ENCODE peak calls at places on chromosomes 11 and 22, in five cellular contexts. O is activated naive CD4-positive, alpha-beta T cell treated with anti-CD3 and anti-CD28 coated beads, Interleukin-2, amount 50 U/mL, for 72 hours; I is caudate nucleus; L is activated CD4-positive, alpha-beta T cell treated with anti-CD3 and anti-CD28 coated beads, Interleukin-2, amount 50 U/mL, for 1 hour; G is RWPE2. W is an unnamed sample.

GRCh38 chr11:116990061-116990473 is 108.2 kb downstream of the SIK3 start:
- DNase-seq in O (no peak), G (no peak), L (no peak), I (no peak), W (no peak)

GRCh38 chr11:110526323-110526722 is 96.6 kb downstream of the FDX1 start:
- DNase-seq in I (no peak), G (no peak), O (no peak), L (no peak), W (no peak)

GRCh38 chr22:34055525-34056200 is 135.4 kb upstream of the LARGE1 start:
- DNase-seq in I (no peak), L (no peak), G (no peak), O (no peak), W (no peak)

GRCh38 chr11:130631119-130631518 is 182.7 kb downstream of the ADAMTS15 start:
- DNase-seq in I (no peak), L (no peak), G (no peak), O (peak), W (no peak)

GRCh38 chr11:71467164-71467563 is 14.2 kb downstream of the NADSYN1 start:
- DNase-seq in G (no peak), O (no peak), L (no peak), I (no peak), W (no peak)

GRCh38 chr22:29733362-29734322 is 13.8 kb downstream of the CABP7 start:
- DNase-seq in G (no peak), L (no peak), O (no peak), I (no peak), W (no peak)

GRCh38 chr11:35334385-35335090 is 84.8 kb downstream of the SLC1A2 start:
- DNase-seq in G (no peak), O (no peak), I (no peak), L (no peak), W (no peak)

GRCh38 chr11:1953489-1954284 is 6.6 kb downstream of the MRPL23 start:
- DNase-seq in O (no peak), G (no peak), L (no peak), I (no peak), W (no peak)

GRCh38 chr11:119518746-119519382 is 95.9 kb upstream of the THY1 start:
- DNase-seq in I (no peak), L (no peak), O (no peak), G (no peak), W (no peak)

GRCh38 chr11:19232910-19233503 is 7.7 kb downstream of the E2F8 start:
- DNase-seq in O (no peak), L (no peak), I (no peak), G (no peak), W (no peak)

GRCh38 chr11:12798609-12799011 is 124.4 kb downstream of the TEAD1 start:
- DNase-seq in I (no peak), G (no peak), O (no peak), L (no peak), W (no peak)

GRCh38 chr11:31804439-31805036 is 6.6 kb downstream of the PAX6 start:
- DNase-seq in I (no peak), O (no peak), G (no peak), L (no peak), W (no peak)

GRCh38 chr11:64314805-64315561 is 2.4 kb downstream of the TRMT112 start:
- DNase-seq in O (no peak), L (no peak), I (no peak), G (peak), W (no peak)

GRCh38 chr11:19377855-19378254 is 137.1 kb upstream of the E2F8 start:
- DNase-seq in I (no peak), G (no peak), L (no peak), O (no peak), W (no peak)

GRCh38 chr11:95827661-95828060 is 37.4 kb downstream of the CEP57 start:
- DNase-seq in I (no peak), G (no peak), O (no peak), L (no peak), W (no peak)

GRCh38 chr11:75365711-75366181 is 14.3 kb upstream of the ARRB1 start:
- DNase-seq in L (no peak), O (no peak), G (no peak), I (no peak), W (no peak)

GRCh38 chr11:33040127-33040861 is 922 bp downstream of the TCP11L1 start:
- DNase-seq in O (no peak), I (no peak), L (peak), G (no peak), W (peak)

GRCh38 chr22:38167988-38168407 is 13.6 kb downstream of the PLA2G6 start:
- DNase-seq in O (no peak), G (no peak), I (no peak), L (no peak), W (no peak)

GRCh38 chr11:3195251-3196160 is 23.1 kb downstream of the MRGPRG start:
- DNase-seq in O (no peak), L (no peak), I (no peak), G (peak), W (no peak)

GRCh38 chr11:83671295-83671694 is 385.1 kb upstream of the CCDC90B start:
- DNase-seq in I (no peak), L (no peak), O (no peak), G (no peak), W (no peak)